ENCODE peak calls at places on chromosomes 12 and 14, in eight cellular contexts. Y is WTC11; W is psoas muscle; H is cardiac fibroblast; M is CD8-positive, alpha-beta T cell; C is fibroblast of mammary gland; X is AG09309; J is CD4-positive, alpha-beta T cell. P is an unnamed sample.

GRCh38 chr14:99318091-99318958 is 46.3 kb upstream of the BCL11B start:
- DNase-seq in W (no peak), M (no peak), Y (no peak), H (no peak), J (no peak), X (no peak), C (no peak), P (no peak)

GRCh38 chr14:103130965-103131364 is 7.7 kb downstream of the TNFAIP2 start:
- DNase-seq in M (no peak), X (no peak), Y (no peak), C (peak), J (no peak), W (no peak), H (peak), P (peak)

GRCh38 chr14:45103806-45104205 is 19.9 kb downstream of the PRPF39 start:
- DNase-seq in X (no peak), W (no peak), M (no peak), C (no peak), Y (no peak), J (no peak), H (no peak), P (no peak)

GRCh38 chr12:53572134-53572758 is 53.9 kb downstream of the ATF7 start:
- DNase-seq in J (no peak), M (no peak), W (no peak), H (no peak), Y (no peak), C (no peak), X (no peak), P (no peak)

GRCh38 chr12:54993181-54993835 is 8.7 kb upstream of the TESPA1 start:
- DNase-seq in M (peak), W (no peak), C (peak), H (peak), Y (peak), J (peak), X (peak), P (peak)

GRCh38 chr12:1632702-1633101 is 3.7 kb downstream of the WNT5B start:
- DNase-seq in W (no peak), Y (no peak), J (no peak), C (no peak), X (no peak), H (no peak), M (no peak), P (no peak)

GRCh38 chr14:96956464-96957239 is 159.5 kb downstream of the VRK1 start:
- DNase-seq in C (no peak), H (no peak), M (no peak), J (no peak), Y (no peak), W (no peak), X (no peak), P (no peak)

GRCh38 chr12:43208221-43208620 is 343.8 kb downstream of the ADAMTS20 start:
- DNase-seq in M (no peak), W (no peak), C (peak), H (peak), Y (no peak), J (no peak), X (no peak), P (no peak)

GRCh38 chr14:30227871-30228270 is 300.2 kb upstream of the PRKD1 start:
- DNase-seq in X (no peak), J (no peak), W (peak), C (peak), H (peak), Y (no peak), M (no peak), P (peak)

GRCh38 chr12:115910057-115910456 is 367.4 kb downstream of the MED13L start:
- DNase-seq in Y (no peak), C (no peak), X (no peak), J (no peak), H (no peak), M (no peak), W (no peak), P (no peak)

GRCh38 chr12:108930155-108930554 is 50.3 kb downstream of the DAO start:
- DNase-seq in W (no peak), H (no peak), C (no peak), X (no peak), J (no peak), M (no peak), Y (no peak), P (no peak)

GRCh38 chr14:54603362-54603761 is 36.4 kb downstream of the SAMD4A start:
- DNase-seq in X (no peak), Y (no peak), J (no peak), W (no peak), C (peak), M (no peak), H (peak), P (peak)

GRCh38 chr12:7108042-7108927 is 729 bp downstream of the C1RL start:
- DNase-seq in Y (peak), W (peak), M (peak), X (no peak), J (peak), C (peak), H (peak), P (peak)

GRCh38 chr14:65333926-65334687 is 78.4 kb upstream of the FUT8 start:
- DNase-seq in C (peak), M (no peak), H (peak), X (peak), J (no peak), W (peak), Y (peak), P (peak)

GRCh38 chr14:98297567-98297966 is 974.4 kb downstream of the BCL11B start:
- DNase-seq in W (no peak), J (no peak), M (no peak), C (no peak), Y (no peak), H (no peak), X (no peak), P (no peak)

GRCh38 chr12:124685689-124685993 is 118.2 kb upstream of the NCOR2 start:
- DNase-seq in W (no peak), M (no peak), C (no peak), X (no peak), Y (no peak), J (no peak), H (peak), P (no peak)

GRCh38 chr12:32016680-32017482 is 57.7 kb downstream of the RESF1 start:
- DNase-seq in J (no peak), H (no peak), X (no peak), M (no peak), W (no peak), C (no peak), Y (peak), P (no peak)

GRCh38 chr12:108786450-108786849 is 55.1 kb upstream of the CORO1C start:
- DNase-seq in M (no peak), Y (no peak), C (no peak), X (no peak), H (peak), W (no peak), J (no peak), P (no peak)

GRCh38 chr12:115135800-115136211 is 451.8 kb upstream of the TBX3 start:
- DNase-seq in M (no peak), Y (no peak), H (peak), J (no peak), X (no peak), W (peak), C (peak), P (peak)

GRCh38 chr14:58994130-58994529 is 194.3 kb upstream of the DAAM1 start:
- DNase-seq in Y (no peak), J (no peak), C (no peak), X (no peak), W (no peak), H (no peak), M (no peak), P (no peak)

GRCh38 chr12:130435331-130435730 is 97.6 kb downstream of the PIWIL1 start:
- DNase-seq in J (no peak), W (no peak), M (no peak), X (no peak), C (no peak), H (no peak), Y (no peak), P (no peak)

GRCh38 chr12:93127582-93128331 is 198.7 kb upstream of the EEA1 start:
- DNase-seq in C (peak), H (peak), W (peak), X (peak), J (no peak), Y (peak), M (no peak), P (peak)

GRCh38 chr14:22508150-22508457 is 80.9 kb downstream of the DAD1 start:
- DNase-seq in Y (no peak), H (no peak), C (no peak), M (no peak), X (no peak), J (no peak), W (no peak), P (no peak)

GRCh38 chr12:39123580-39123979 is 218.2 kb upstream of the CPNE8 start:
- DNase-seq in H (no peak), J (no peak), Y (no peak), C (no peak), X (no peak), M (no peak), W (no peak), P (no peak)

GRCh38 chr12:19997996-19998395 is 370.3 kb upstream of the PDE3A start:
- DNase-seq in H (no peak), Y (no peak), J (no peak), W (no peak), X (no peak), M (no peak), C (no peak), P (no peak)

GRCh38 chr14:62739647-62740046 is 305.6 kb downstream of the KCNH5 start:
- DNase-seq in W (no peak), J (no peak), X (no peak), C (no peak), M (no peak), H (no peak), Y (no peak), P (no peak)

GRCh38 chr12:52604859-52605258 is 3.6 kb upstream of the KRT72 start:
- DNase-seq in W (no peak), C (no peak), H (no peak), X (no peak), Y (no peak), J (no peak), M (no peak), P (no peak)

GRCh38 chr14:54487771-54488170 is 1.0 kb downstream of the GMFB start:
- DNase-seq in J (no peak), W (no peak), Y (no peak), H (peak), X (no peak), C (peak), M (no peak), P (peak)

GRCh38 chr14:81519200-81519998 is 14.3 kb downstream of the SEL1L start:
- DNase-seq in M (no peak), C (no peak), Y (no peak), X (no peak), J (no peak), W (no peak), H (peak), P (peak)

GRCh38 chr14:58082491-58083098 is 69.4 kb downstream of the ARMH4 start:
- DNase-seq in Y (no peak), M (no peak), C (peak), X (peak), H (peak), W (no peak), J (no peak), P (peak)

GRCh38 chr14:94545131-94545841 is 16.0 kb upstream of the SERPINA4 start:
- DNase-seq in X (no peak), Y (no peak), J (no peak), M (no peak), W (no peak), H (peak), C (peak), P (peak)

GRCh38 chr14:94544726-94545125 is 16.5 kb upstream of the SERPINA4 start:
- DNase-seq in J (no peak), X (no peak), W (no peak), M (no peak), Y (no peak), H (no peak), C (no peak), P (no peak)

GRCh38 chr14:94542111-94542810 is 19.0 kb upstream of the SERPINA4 start:
- DNase-seq in Y (no peak), J (no peak), C (peak), W (no peak), M (no peak), X (peak), H (peak), P (peak)

GRCh38 chr14:94542811-94543449 is 18.3 kb upstream of the SERPINA4 start:
- DNase-seq in W (no peak), C (no peak), M (no peak), X (no peak), Y (no peak), H (no peak), J (no peak), P (peak)

DNA sequence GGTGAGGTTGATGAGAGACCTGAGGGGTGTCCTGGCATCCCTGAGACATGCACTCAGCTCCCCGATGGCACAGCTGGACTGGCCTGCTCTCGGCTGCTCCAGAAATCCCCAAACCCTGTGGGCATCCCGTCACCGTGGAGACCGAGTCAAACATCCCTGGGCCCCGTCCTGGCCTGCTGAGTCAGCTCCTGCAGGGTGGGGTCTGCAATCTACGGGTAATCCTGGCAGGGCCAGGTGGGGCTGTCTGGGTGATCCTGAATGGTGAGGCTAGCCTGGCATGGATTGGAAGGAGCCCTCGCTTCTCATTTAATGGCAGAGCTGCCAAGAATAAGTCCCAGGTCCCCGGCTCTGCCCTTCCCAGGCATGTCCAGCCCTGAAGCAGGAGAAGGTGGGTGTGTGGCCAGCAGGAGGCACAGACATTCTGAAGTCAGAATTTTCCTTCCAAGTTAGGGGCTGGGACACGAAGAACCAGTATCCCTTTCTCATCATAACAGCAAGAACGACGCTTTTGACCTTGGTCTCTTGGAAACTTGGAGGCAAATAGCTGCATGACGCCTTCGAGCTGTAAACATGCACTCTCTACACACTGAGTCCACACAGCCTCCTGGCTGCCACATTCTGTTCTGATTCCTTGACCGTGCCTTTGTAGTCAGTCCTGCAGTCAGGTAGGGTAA is 17.7 kb upstream of the SERPINA4 start:
- DNase-seq in W (no peak), J (no peak), M (no peak), Y (no peak), X (no peak), C (no peak), H (no peak), P (no peak)
- TF ChIP-seq CTCF in W (no peak), J (no peak), M (no peak), Y (no peak), X (no peak), C (no peak), H (no peak), P (no peak)

GRCh38 chr14:24481622-24482324 is 26.3 kb downstream of the CMA1 start:
- DNase-seq in J (peak), W (peak), H (peak), Y (peak), M (peak), X (no peak), C (peak), P (peak)
- TF ChIP-seq CTCF in J (peak), W (peak), H (peak), Y (peak), M (no peak), X (peak), C (peak), P (peak)

DNA sequence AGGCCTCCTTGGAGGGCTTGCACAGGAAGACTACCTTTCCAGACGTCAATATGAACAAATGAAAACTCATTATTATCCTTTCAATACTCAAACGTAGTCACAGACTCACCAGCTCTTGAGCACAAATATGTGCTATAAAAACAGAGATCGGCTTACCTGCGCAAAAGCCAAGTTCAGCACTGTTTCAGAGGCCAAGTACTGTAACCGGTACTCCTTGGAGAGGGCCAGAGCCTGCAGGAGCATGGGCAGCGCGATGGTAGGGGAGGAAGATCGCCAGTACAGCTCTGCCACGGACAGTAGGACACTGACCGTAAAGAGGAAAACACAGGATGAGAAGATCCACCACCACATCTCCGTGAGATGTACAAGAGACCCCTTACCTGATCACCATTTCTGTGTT is 21.6 kb upstream of the CAMKK2 start:
- DNase-seq in X (no peak), H (no peak), C (no peak), M (no peak), J (no peak), Y (no peak), W (no peak), P (no peak)
- TF ChIP-seq CTCF in X (no peak), H (no peak), C (no peak), M (no peak), J (no peak), Y (no peak), W (no peak), P (no peak)

GRCh38 chr12:28708918-28709371 is 440.1 kb upstream of the FAR2 start:
- DNase-seq in J (no peak), H (peak), C (peak), X (peak), M (no peak), Y (no peak), W (no peak), P (peak)
- TF ChIP-seq CTCF in J (no peak), H (no peak), C (no peak), X (no peak), M (no peak), Y (no peak), W (no peak), P (no peak)

DNA sequence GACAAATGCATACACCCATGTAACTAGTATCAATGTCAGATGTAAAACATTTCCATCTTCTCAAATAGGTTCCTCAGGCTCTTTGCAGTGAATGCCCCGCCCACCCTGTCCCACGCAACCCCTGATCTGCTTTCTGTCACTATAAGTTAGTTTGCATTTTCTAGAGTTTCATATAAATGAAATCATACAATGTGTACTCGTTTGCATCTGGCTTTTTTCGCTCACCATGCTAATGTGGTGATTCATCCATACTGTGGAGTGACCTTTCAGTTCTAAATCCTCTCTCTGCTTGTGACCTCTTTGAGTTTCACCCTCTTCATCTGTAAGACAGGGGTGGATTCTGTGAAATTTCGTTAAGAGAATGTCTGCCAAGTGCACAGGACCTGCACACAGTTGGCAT is 30.6 kb upstream of the MSI1 start:
- DNase-seq in M (no peak), Y (no peak), C (peak), J (no peak), H (peak), X (no peak), W (no peak), P (peak)
- TF ChIP-seq CTCF in M (no peak), Y (no peak), C (no peak), J (no peak), H (no peak), X (no peak), W (no peak), P (no peak)

GRCh38 chr14:106309423-106309822 is 783.0 kb downstream of the TMEM121 start:
- DNase-seq in H (no peak), C (no peak), J (no peak), Y (no peak), X (no peak), M (no peak), W (no peak), P (no peak)

GRCh38 chr14:106308839-106309389 is 782.5 kb downstream of the TMEM121 start:
- DNase-seq in C (peak), W (no peak), X (no peak), J (peak), M (peak), H (peak), Y (peak), P (no peak)
- TF ChIP-seq CTCF in C (peak), W (no peak), X (peak), J (peak), M (peak), H (peak), Y (peak), P (peak)

GRCh38 chr12:13695781-13696180 is 285.6 kb downstream of the GRIN2B start:
- DNase-seq in J (no peak), Y (no peak), H (no peak), C (no peak), M (no peak), X (no peak), W (no peak), P (no peak)
- TF ChIP-seq CTCF in J (no peak), Y (no peak), H (no peak), C (no peak), M (no peak), X (no peak), W (no peak), P (no peak)